ENCODE peak calls at places on chromosomes 1 and 21, in four cellular contexts. One of them, this sample, is unnamed.

GRCh38 chr1:17113973-17114372 is 5.3 kb downstream of the PADI2 start:
- DNase-seq in IMR-90: no peak
- DNase-seq in uterus: peak; percentile 25
- DNase-seq in gastrocnemius medialis: peak; percentile 99
- DNase-seq in this sample: no peak

GRCh38 chr1:188237573-188238353 is 1409.0 kb downstream of the PLA2G4A start:
- DNase-seq in IMR-90: peak; percentile 59
- DNase-seq in uterus: no peak
- DNase-seq in gastrocnemius medialis: no peak
- DNase-seq in this sample: no peak

GRCh38 chr1:183956559-183957188 is 80.9 kb downstream of the COLGALT2 start:
- DNase-seq in IMR-90: peak; percentile 87
- DNase-seq in uterus: no peak
- DNase-seq in gastrocnemius medialis: peak; percentile 39
- DNase-seq in this sample: no peak

GRCh38 chr1:224668991-224669390 is 52.9 kb downstream of the CNIH3 start:
- DNase-seq in IMR-90: no peak
- DNase-seq in uterus: no peak
- DNase-seq in gastrocnemius medialis: peak; percentile 65
- DNase-seq in this sample: no peak

GRCh38 chr1:157404063-157404501 is 148.2 kb downstream of the FCRL5 start:
- DNase-seq in IMR-90: no peak
- DNase-seq in uterus: no peak
- DNase-seq in gastrocnemius medialis: no peak
- DNase-seq in this sample: no peak

GRCh38 chr1:40768146-40768990 is 15.2 kb upstream of the KCNQ4 start:
- DNase-seq in IMR-90: no peak
- DNase-seq in uterus: no peak
- DNase-seq in gastrocnemius medialis: peak; percentile 53
- DNase-seq in this sample: no peak

GRCh38 chr1:42913426-42914091 is 45.1 kb downstream of the SLC2A1 start:
- DNase-seq in IMR-90: peak; percentile 82
- DNase-seq in uterus: no peak
- DNase-seq in gastrocnemius medialis: no peak
- DNase-seq in this sample: no peak

GRCh38 chr1:43885311-43885801 is 48.2 kb upstream of the ARTN start:
- DNase-seq in IMR-90: no peak
- DNase-seq in uterus: no peak
- DNase-seq in gastrocnemius medialis: no peak
- DNase-seq in this sample: no peak

GRCh38 chr1:5620997-5621396 is 371.2 kb downstream of the NPHP4 start:
- DNase-seq in IMR-90: no peak
- DNase-seq in uterus: no peak
- DNase-seq in gastrocnemius medialis: no peak
- DNase-seq in this sample: no peak

GRCh38 chr1:69911301-69911801 is 294.0 kb downstream of the LRRC40 start:
- DNase-seq in IMR-90: peak; percentile 41
- DNase-seq in uterus: no peak
- DNase-seq in gastrocnemius medialis: no peak
- DNase-seq in this sample: no peak

GRCh38 chr1:56577859-56578663 is 1.3 kb downstream of the PLPP3 start:
- DNase-seq in IMR-90: peak; percentile 61
- DNase-seq in uterus: peak; percentile 48
- DNase-seq in gastrocnemius medialis: peak; percentile 31
- DNase-seq in this sample: peak; percentile 73

GRCh38 chr1:78728359-78728758 is 78.7 kb downstream of the IFI44 start:
- DNase-seq in IMR-90: no peak
- DNase-seq in uterus: no peak
- DNase-seq in gastrocnemius medialis: no peak
- DNase-seq in this sample: no peak

GRCh38 chr1:202144510-202145324 is at the start of gene ARL8A:
- DNase-seq in IMR-90: peak; percentile 10
- DNase-seq in uterus: peak; percentile 76
- DNase-seq in gastrocnemius medialis: peak; percentile 45
- DNase-seq in this sample: no peak

GRCh38 chr1:9416918-9417500 is 122.3 kb upstream of the SLC25A33 start:
- DNase-seq in IMR-90: no peak
- DNase-seq in uterus: no peak
- DNase-seq in gastrocnemius medialis: no peak
- DNase-seq in this sample: no peak

GRCh38 chr1:41539999-41540398 is 55.5 kb upstream of the EDN2 start:
- DNase-seq in IMR-90: no peak
- DNase-seq in uterus: peak; percentile 2
- DNase-seq in gastrocnemius medialis: no peak
- DNase-seq in this sample: peak; percentile 33

GRCh38 chr21:42555756-42556438 is 42.2 kb downstream of the SLC37A1 start:
- DNase-seq in IMR-90: no peak
- DNase-seq in uterus: peak; percentile 7
- DNase-seq in gastrocnemius medialis: no peak
- DNase-seq in this sample: peak; percentile 40

GRCh38 chr1:50109647-50110075 is 941 bp downstream of the ELAVL4 start:
- DNase-seq in IMR-90: no peak
- DNase-seq in uterus: no peak
- DNase-seq in gastrocnemius medialis: no peak
- DNase-seq in this sample: no peak

GRCh38 chr1:247332215-247332900 is 691 bp upstream of the ZNF496 start:
- DNase-seq in IMR-90: peak; percentile 42
- DNase-seq in uterus: peak; percentile 57
- DNase-seq in gastrocnemius medialis: peak; percentile 36
- DNase-seq in this sample: no peak

GRCh38 chr1:21703318-21703963 is 34.3 kb upstream of the RAP1GAP start:
- DNase-seq in IMR-90: peak; percentile 88
- DNase-seq in uterus: no peak
- DNase-seq in gastrocnemius medialis: no peak
- DNase-seq in this sample: no peak

GRCh38 chr1:115430717-115431116 is 92.7 kb upstream of the NGF start:
- DNase-seq in IMR-90: peak; percentile 96
- DNase-seq in uterus: no peak
- DNase-seq in gastrocnemius medialis: no peak
- DNase-seq in this sample: no peak

GRCh38 chr1:31027693-31028526 is 37.6 kb downstream of the PUM1 start:
- DNase-seq in IMR-90: no peak
- DNase-seq in uterus: no peak
- DNase-seq in gastrocnemius medialis: no peak
- DNase-seq in this sample: no peak

GRCh38 chr1:183355797-183356196 is 62.4 kb downstream of the NMNAT2 start:
- DNase-seq in IMR-90: no peak
- DNase-seq in uterus: no peak
- DNase-seq in gastrocnemius medialis: no peak
- DNase-seq in this sample: no peak

GRCh38 chr1:87329756-87330200 is 1.1 kb downstream of the LMO4 start:
- DNase-seq in IMR-90: peak; percentile 23
- DNase-seq in uterus: no peak
- DNase-seq in gastrocnemius medialis: no peak
- DNase-seq in this sample: no peak

GRCh38 chr1:169957884-169958283 is 64.2 kb upstream of the SCYL3 start:
- DNase-seq in IMR-90: no peak
- DNase-seq in uterus: no peak
- DNase-seq in gastrocnemius medialis: no peak
- DNase-seq in this sample: no peak

GRCh38 chr1:119372493-119373086 is 4.0 kb downstream of the HAO2 start:
- DNase-seq in IMR-90: no peak
- DNase-seq in uterus: no peak
- DNase-seq in gastrocnemius medialis: no peak
- DNase-seq in this sample: no peak

GRCh38 chr1:246214708-246215504 is 292.2 kb downstream of the SMYD3 start:
- DNase-seq in IMR-90: peak; percentile 98
- DNase-seq in uterus: no peak
- DNase-seq in gastrocnemius medialis: peak; percentile 21
- DNase-seq in this sample: no peak

GRCh38 chr21:45087022-45087823 is 12.8 kb downstream of the ADARB1 start:
- DNase-seq in IMR-90: peak; percentile 44
- DNase-seq in uterus: no peak
- DNase-seq in gastrocnemius medialis: no peak
- DNase-seq in this sample: no peak

GRCh38 chr1:109932679-109933078 is 22.0 kb downstream of the CSF1 start:
- DNase-seq in IMR-90: no peak
- DNase-seq in uterus: no peak
- DNase-seq in gastrocnemius medialis: no peak
- DNase-seq in this sample: peak; percentile 29

GRCh38 chr1:25952851-25953401 is 44.9 kb downstream of the PAFAH2 start:
- DNase-seq in IMR-90: peak; percentile 58
- DNase-seq in uterus: peak; percentile 46
- DNase-seq in gastrocnemius medialis: no peak
- DNase-seq in this sample: no peak

GRCh38 chr1:176102700-176103244 is 104.3 kb downstream of the COP1 start:
- DNase-seq in IMR-90: peak; percentile 64
- DNase-seq in uterus: no peak
- DNase-seq in gastrocnemius medialis: no peak
- DNase-seq in this sample: no peak

GRCh38 chr1:22089134-22089571 is 36.6 kb downstream of the CDC42 start:
- DNase-seq in IMR-90: no peak
- DNase-seq in uterus: no peak
- DNase-seq in gastrocnemius medialis: no peak
- DNase-seq in this sample: no peak

GRCh38 chr1:68442822-68443556 is 6.8 kb downstream of the RPE65 start:
- DNase-seq in IMR-90: peak; percentile 82
- DNase-seq in uterus: no peak
- DNase-seq in gastrocnemius medialis: no peak
- DNase-seq in this sample: no peak

GRCh38 chr1:92980732-92981647 is 19.7 kb upstream of the DIPK1A start:
- DNase-seq in IMR-90: no peak
- DNase-seq in uterus: no peak
- DNase-seq in gastrocnemius medialis: no peak
- DNase-seq in this sample: no peak

GRCh38 chr1:76154213-76154956 is 79.8 kb downstream of the ST6GALNAC3 start:
- DNase-seq in IMR-90: peak; percentile 49
- DNase-seq in uterus: peak; percentile 65
- DNase-seq in gastrocnemius medialis: peak; percentile 45
- DNase-seq in this sample: peak; percentile 71

GRCh38 chr21:31457675-31458074 is 113.6 kb upstream of the TIAM1 start:
- DNase-seq in IMR-90: no peak
- DNase-seq in uterus: no peak
- DNase-seq in gastrocnemius medialis: no peak
- DNase-seq in this sample: no peak
- TF ChIP-seq CTCF in IMR-90: no peak
- TF ChIP-seq CTCF in uterus: no peak
- TF ChIP-seq CTCF in gastrocnemius medialis: no peak
- TF ChIP-seq CTCF in this sample: no peak

GRCh38 chr1:228513244-228513900 is 26.2 kb downstream of the RNF187 start:
- DNase-seq in IMR-90: no peak
- DNase-seq in uterus: no peak
- DNase-seq in gastrocnemius medialis: peak; percentile 45
- DNase-seq in this sample: no peak
- TF ChIP-seq POLR2A in IMR-90: no peak
- TF ChIP-seq POLR2A in uterus: no peak
- TF ChIP-seq POLR2A in gastrocnemius medialis: no peak
- TF ChIP-seq POLR2A in this sample: no peak

GRCh38 chr1:154183045-154183968 is 8.6 kb downstream of the TPM3 start:
- DNase-seq in IMR-90: peak; percentile 94
- DNase-seq in uterus: peak; percentile 95
- DNase-seq in gastrocnemius medialis: peak; percentile 92
- DNase-seq in this sample: peak; percentile 98
- H3K27ac ChIP-seq in IMR-90: peak overlapping the region; percentile 93
- H3K27ac ChIP-seq in uterus: peak overlapping the region; percentile 79
- H3K27ac ChIP-seq in gastrocnemius medialis: peak overlapping the region; percentile 93
- H3K27ac ChIP-seq in this sample: peak overlapping the region; percentile 87

DNA sequence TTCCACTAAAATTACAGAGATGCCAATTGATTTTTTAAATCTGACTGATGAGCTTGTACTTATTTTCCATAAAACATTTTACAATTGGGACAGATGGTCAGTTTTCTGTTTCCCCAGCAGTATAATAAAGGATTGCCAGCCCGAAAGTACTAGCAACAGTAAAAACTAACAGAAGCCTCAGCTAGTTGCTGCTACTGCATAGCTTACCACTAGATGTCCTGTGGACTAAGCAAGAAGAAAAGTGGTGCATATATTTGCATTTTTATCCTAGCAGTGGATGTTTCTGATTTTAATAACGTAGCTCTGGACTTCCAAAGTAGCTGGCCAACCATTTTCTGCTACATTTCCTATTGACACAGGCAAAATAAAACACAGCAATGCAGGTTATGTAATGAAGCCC is 241.5 kb downstream of the BARHL2 start:
- DNase-seq in IMR-90: peak; percentile 1
- DNase-seq in uterus: no peak
- DNase-seq in gastrocnemius medialis: no peak
- DNase-seq in this sample: no peak
- TF ChIP-seq CTCF in IMR-90: no peak
- TF ChIP-seq CTCF in uterus: no peak
- TF ChIP-seq CTCF in gastrocnemius medialis: no peak
- TF ChIP-seq CTCF in this sample: no peak